ENCODE peak calls at places on chromosomes 5 and 9, in seven cellular contexts. One of them, this sample, is unnamed.

GRCh38 chr9:129250786-129251185 is 72.7 kb upstream of the IER5L start:
- DNase-seq in pancreas: no peak
- DNase-seq in activated T-helper 1 cell treated with anti-CD3 and anti-CD28 coated beads, Interleukin-2, amount 50 U/mL, for 16 hours: no peak
- DNase-seq in BE2C: no peak
- DNase-seq in fibroblast of pulmonary artery: peak
- DNase-seq in hepatic stellate cell: no peak
- DNase-seq in adipocyte: no peak
- DNase-seq in this sample: no peak

GRCh38 chr5:175829718-175830585 is 41.4 kb upstream of the CPLX2 start:
- DNase-seq in pancreas: no peak
- DNase-seq in activated T-helper 1 cell treated with anti-CD3 and anti-CD28 coated beads, Interleukin-2, amount 50 U/mL, for 16 hours: no peak
- DNase-seq in BE2C: no peak
- DNase-seq in fibroblast of pulmonary artery: no peak
- DNase-seq in hepatic stellate cell: no peak
- DNase-seq in adipocyte: no peak
- DNase-seq in this sample: no peak

GRCh38 chr9:94865599-94866456 is 139.3 kb downstream of the AOPEP start:
- DNase-seq in pancreas: no peak
- DNase-seq in activated T-helper 1 cell treated with anti-CD3 and anti-CD28 coated beads, Interleukin-2, amount 50 U/mL, for 16 hours: no peak
- DNase-seq in BE2C: peak
- DNase-seq in fibroblast of pulmonary artery: no peak
- DNase-seq in hepatic stellate cell: no peak
- DNase-seq in adipocyte: peak
- DNase-seq in this sample: peak

GRCh38 chr9:98944130-98945074 is 695 bp downstream of the COL15A1 start:
- DNase-seq in pancreas: peak
- DNase-seq in activated T-helper 1 cell treated with anti-CD3 and anti-CD28 coated beads, Interleukin-2, amount 50 U/mL, for 16 hours: no peak
- DNase-seq in BE2C: no peak
- DNase-seq in fibroblast of pulmonary artery: no peak
- DNase-seq in hepatic stellate cell: no peak
- DNase-seq in adipocyte: peak
- DNase-seq in this sample: no peak

GRCh38 chr5:113170707-113171106 is 194.1 kb downstream of the DCP2 start:
- DNase-seq in pancreas: no peak
- DNase-seq in activated T-helper 1 cell treated with anti-CD3 and anti-CD28 coated beads, Interleukin-2, amount 50 U/mL, for 16 hours: no peak
- DNase-seq in BE2C: peak
- DNase-seq in fibroblast of pulmonary artery: no peak
- DNase-seq in hepatic stellate cell: no peak
- DNase-seq in adipocyte: no peak
- DNase-seq in this sample: no peak

GRCh38 chr5:148268556-148268955 is at the start of gene SPINK13:
- DNase-seq in pancreas: peak
- DNase-seq in activated T-helper 1 cell treated with anti-CD3 and anti-CD28 coated beads, Interleukin-2, amount 50 U/mL, for 16 hours: no peak
- DNase-seq in BE2C: no peak
- DNase-seq in fibroblast of pulmonary artery: peak
- DNase-seq in hepatic stellate cell: peak
- DNase-seq in adipocyte: peak
- DNase-seq in this sample: peak

GRCh38 chr9:32969270-32969669 is 32.2 kb downstream of the APTX start:
- DNase-seq in pancreas: no peak
- DNase-seq in activated T-helper 1 cell treated with anti-CD3 and anti-CD28 coated beads, Interleukin-2, amount 50 U/mL, for 16 hours: no peak
- DNase-seq in BE2C: no peak
- DNase-seq in fibroblast of pulmonary artery: no peak
- DNase-seq in hepatic stellate cell: peak
- DNase-seq in adipocyte: no peak
- DNase-seq in this sample: no peak

GRCh38 chr9:115997923-115998322 is 155.7 kb upstream of the PAPPA start:
- DNase-seq in pancreas: no peak
- DNase-seq in activated T-helper 1 cell treated with anti-CD3 and anti-CD28 coated beads, Interleukin-2, amount 50 U/mL, for 16 hours: no peak
- DNase-seq in BE2C: no peak
- DNase-seq in fibroblast of pulmonary artery: peak
- DNase-seq in hepatic stellate cell: no peak
- DNase-seq in adipocyte: peak
- DNase-seq in this sample: no peak

GRCh38 chr5:50300878-50301277 is 140.2 kb downstream of the EMB start:
- DNase-seq in pancreas: no peak
- DNase-seq in activated T-helper 1 cell treated with anti-CD3 and anti-CD28 coated beads, Interleukin-2, amount 50 U/mL, for 16 hours: no peak
- DNase-seq in BE2C: no peak
- DNase-seq in fibroblast of pulmonary artery: no peak
- DNase-seq in hepatic stellate cell: no peak
- DNase-seq in adipocyte: no peak
- DNase-seq in this sample: no peak

This sample was measured in stomach.